ENCODE peak calls at places on chromosomes 16 and 17, in nine cellular contexts. O, K, S, W, L, U, Q, P and X are unnamed samples.

GRCh38 chr17:27558842-27559505 is 72.0 kb upstream of the LGALS9 start:
- DNase-seq in O (no peak), K (no peak), S (no peak), W (no peak), L (no peak), U (no peak), Q (no peak), P (no peak), X (no peak)

GRCh38 chr16:583470-583814 is 6.4 kb upstream of the RAB40C start:
- DNase-seq in O (no peak), K (peak; percentile 17), S (no peak), W (no peak), L (no peak), U (peak; percentile 79), Q (no peak), P (no peak), X (no peak)

GRCh38 chr17:63848834-63849689 is 6.6 kb upstream of the SMARCD2 start:
- DNase-seq in O (peak; percentile 95), K (peak; percentile 88), S (peak; percentile 96), W (peak; percentile 93), L (peak; percentile 59), U (peak; percentile 99), Q (peak; percentile 93), P (peak; percentile 92), X (no peak)

GRCh38 chr16:2090819-2091721 is 43.3 kb downstream of the TSC2 start:
- DNase-seq in O (peak; percentile 55), K (peak; percentile 91), S (no peak), W (no peak), L (no peak), U (peak; percentile 97), Q (peak; percentile 73), P (no peak), X (peak; percentile 13)

GRCh38 chr17:61806941-61807340 is 56.4 kb downstream of the BRIP1 start:
- DNase-seq in O (no peak), K (no peak), S (no peak), W (no peak), L (no peak), U (no peak), Q (no peak), P (no peak), X (no peak)

GRCh38 chr17:14245002-14245401 is 8.3 kb upstream of the CDRT15 start:
- DNase-seq in O (no peak), K (no peak), S (no peak), W (no peak), L (no peak), U (no peak), Q (no peak), P (no peak), X (no peak)

GRCh38 chr16:3058173-3059030 is 7.0 kb upstream of the IL32 start:
- DNase-seq in O (peak; percentile 31), K (peak; percentile 56), S (peak; percentile 55), W (no peak), L (no peak), U (peak; percentile 90), Q (peak; percentile 52), P (peak; percentile 34), X (no peak)

GRCh38 chr17:58335061-58335731 is 6.6 kb upstream of the TSPOAP1 start:
- DNase-seq in O (no peak), K (peak; percentile 67), S (peak; percentile 40), W (peak; percentile 78), L (no peak), U (peak; percentile 55), Q (no peak), P (no peak), X (no peak)

GRCh38 chr16:50861451-50861850 is 119.6 kb downstream of the CYLD start:
- DNase-seq in O (no peak), K (no peak), S (no peak), W (no peak), L (no peak), U (no peak), Q (no peak), P (no peak), X (no peak)

GRCh38 chr17:43636446-43636845 is 25.3 kb downstream of the MEOX1 start:
- DNase-seq in O (no peak), K (no peak), S (no peak), W (no peak), L (no peak), U (no peak), Q (no peak), P (no peak), X (peak; percentile 6)

GRCh38 chr16:17368951-17369350 is 101.8 kb downstream of the XYLT1 start:
- DNase-seq in O (no peak), K (no peak), S (peak; percentile 22), W (no peak), L (no peak), U (no peak), Q (no peak), P (no peak), X (no peak)

GRCh38 chr16:53789159-53789558 is 85.2 kb downstream of the FTO start:
- DNase-seq in O (peak; percentile 82), K (no peak), S (no peak), W (no peak), L (no peak), U (no peak), Q (no peak), P (no peak), X (peak; percentile 73)

GRCh38 chr16:53546988-53547391 is 44.0 kb upstream of the AKTIP start:
- DNase-seq in O (no peak), K (no peak), S (no peak), W (no peak), L (no peak), U (peak; percentile 92), Q (no peak), P (no peak), X (no peak)

GRCh38 chr17:17737938-17738894 is 57.0 kb downstream of the RAI1 start:
- DNase-seq in O (peak; percentile 37), K (no peak), S (no peak), W (no peak), L (no peak), U (peak; percentile 79), Q (no peak), P (no peak), X (no peak)

DNA sequence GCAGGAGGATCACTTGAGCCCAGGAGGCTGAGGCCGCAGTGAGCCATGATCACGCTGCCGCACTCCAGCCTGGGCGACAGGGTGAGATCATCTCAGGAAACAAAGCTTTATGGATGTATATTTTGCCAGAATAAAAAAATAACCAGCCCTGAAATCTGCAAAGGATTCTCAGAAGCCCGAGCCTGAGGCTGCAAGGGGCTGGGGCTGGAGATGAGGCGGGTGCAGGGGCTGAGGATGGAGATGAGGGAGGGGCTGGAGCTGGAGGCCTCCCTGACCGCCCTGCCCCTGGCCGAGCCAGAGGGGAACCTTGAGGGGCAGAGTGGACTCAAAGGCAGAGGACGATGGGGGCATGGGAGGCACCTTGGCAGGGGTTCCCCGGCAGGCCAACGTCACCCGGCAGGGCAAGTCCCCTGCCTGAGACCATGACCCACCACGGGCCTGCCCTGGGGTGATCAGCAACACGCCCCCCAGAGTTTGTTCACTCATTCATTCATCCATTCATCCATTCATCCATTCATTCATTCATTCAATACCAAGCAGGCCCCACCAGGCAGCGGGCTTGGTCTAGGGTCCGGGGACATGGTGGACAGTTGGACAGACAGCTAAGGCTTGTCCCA is 32.5 kb downstream of the PIEZO1 start:
- DNase-seq in O (no peak), K (no peak), S (no peak), W (no peak), L (no peak), U (no peak), Q (no peak), P (no peak), X (no peak)
- H3K4me3 ChIP-seq in O (no peak overlapping the region), K (no peak overlapping the region), S (no peak overlapping the region), W (no peak overlapping the region), L (no peak overlapping the region), U (no peak overlapping the region), Q (no peak overlapping the region), P (no peak overlapping the region), X (no peak overlapping the region)

GRCh38 chr16:15779664-15780351 is 77.0 kb downstream of the MYH11 start:
- DNase-seq in O (no peak), K (no peak), S (no peak), W (no peak), L (no peak), U (no peak), Q (no peak), P (no peak), X (no peak)
- TF ChIP-seq CTCF in O (no peak), K (no peak), S (no peak), W (no peak), L (no peak), U (no peak), Q (no peak), P (no peak), X (no peak)

DNA sequence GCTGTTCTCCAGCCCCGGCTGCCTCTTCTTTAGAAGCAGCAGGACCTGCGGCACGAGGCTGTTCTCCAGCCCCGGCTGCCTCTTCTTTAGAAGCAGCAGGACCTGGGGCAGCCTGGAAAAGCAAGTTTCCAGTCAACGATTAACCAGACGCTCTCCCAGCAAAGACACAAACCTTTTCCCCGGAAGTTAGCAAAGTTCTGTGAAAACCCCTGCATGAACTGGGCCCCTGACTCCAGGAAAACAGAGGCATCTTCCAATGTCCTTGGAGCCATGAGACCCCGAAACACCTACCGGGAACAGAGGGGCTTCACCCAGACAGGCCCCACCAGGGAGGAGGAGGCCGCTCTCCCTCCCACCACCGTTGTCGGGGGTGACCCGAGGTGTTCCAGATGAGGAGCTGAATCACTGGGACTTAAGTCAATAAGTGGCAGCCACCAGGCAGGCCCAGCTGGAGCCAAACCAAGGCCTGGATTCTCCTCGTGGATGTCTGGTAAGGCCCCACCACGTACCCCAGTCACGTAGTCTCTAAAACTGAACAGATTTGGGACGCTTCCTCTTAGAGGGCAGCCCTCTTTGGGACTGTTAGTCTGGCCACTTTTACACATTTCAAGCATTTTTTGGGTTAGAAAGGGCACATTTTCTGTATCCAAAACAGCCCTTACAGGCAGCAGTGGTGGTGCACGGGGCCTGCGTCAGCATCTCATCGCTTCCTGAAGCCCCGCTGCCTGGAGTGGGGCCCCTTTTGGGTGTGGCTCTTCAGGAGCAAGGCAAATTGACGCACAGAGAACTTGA is at the start of gene RPH3AL:
- DNase-seq in O (peak; percentile 48), K (no peak), S (no peak), W (no peak), L (no peak), U (peak; percentile 88), Q (peak; percentile 55), P (no peak), X (no peak)
- H3K4me3 ChIP-seq in O (peak within 1 kb of the TSS; percentile 9), K (peak within 1 kb of the TSS; percentile 27), S (no peak within 1 kb of the TSS), W (no peak within 1 kb of the TSS), L (no peak within 1 kb of the TSS), U (peak within 1 kb of the TSS; percentile 57), Q (no peak within 1 kb of the TSS), P (no peak within 1 kb of the TSS), X (no peak within 1 kb of the TSS)

GRCh38 chr16:85699224-85699558 is 10.4 kb upstream of the GINS2 start:
- DNase-seq in O (no peak), K (no peak), S (no peak), W (no peak), L (no peak), U (peak; percentile 84), Q (no peak), P (no peak), X (no peak)
- TF ChIP-seq CTCF in O (no peak), K (no peak), S (no peak), W (no peak), L (no peak), U (peak; percentile 66), Q (no peak), P (no peak), X (no peak)

GRCh38 chr16:72384651-72385050 is 212.7 kb upstream of the PMFBP1 start:
- DNase-seq in O (no peak), K (no peak), S (no peak), W (no peak), L (no peak), U (no peak), Q (no peak), P (no peak), X (no peak)
- H3K4me3 ChIP-seq in O (no peak overlapping the region), K (no peak overlapping the region), S (no peak overlapping the region), W (no peak overlapping the region), L (no peak overlapping the region), U (no peak overlapping the region), Q (no peak overlapping the region), P (no peak overlapping the region), X (no peak overlapping the region)